ENCODE peak calls at places on chromosome 1, in five cellular contexts. One of them, this sample, is unnamed.
A peak's percentile ranks its signal among the peaks of the same experiment; 100 is the strongest.

GRCh38 chr1:111596499-111596898 is 23.1 kb upstream of the RAP1A start:
- DNase-seq in A549: no peak
- DNase-seq in NCI-H69: no peak
- DNase-seq in activated CD8-positive, alpha-beta memory T cell treated with anti-CD3 and anti-CD28 coated beads for 1 hour: peak; percentile 36
- DNase-seq in activated T-helper 1 cell treated with anti-CD3 and anti-CD28 coated beads, Interleukin-2, amount 50 U/mL, for 16 hours: peak; percentile 39
- DNase-seq in this sample: no peak

GRCh38 chr1:45722809-45723208 is 27.6 kb downstream of the IPP start:
- DNase-seq in activated CD8-positive, alpha-beta memory T cell treated with anti-CD3 and anti-CD28 coated beads for 1 hour: no peak
- DNase-seq in A549: no peak
- DNase-seq in activated T-helper 1 cell treated with anti-CD3 and anti-CD28 coated beads, Interleukin-2, amount 50 U/mL, for 16 hours: no peak
- DNase-seq in NCI-H69: no peak
- DNase-seq in this sample: no peak

GRCh38 chr1:224262373-224263054 is 67.5 kb downstream of the NVL start:
- DNase-seq in activated CD8-positive, alpha-beta memory T cell treated with anti-CD3 and anti-CD28 coated beads for 1 hour: no peak
- DNase-seq in NCI-H69: no peak
- DNase-seq in activated T-helper 1 cell treated with anti-CD3 and anti-CD28 coated beads, Interleukin-2, amount 50 U/mL, for 16 hours: no peak
- DNase-seq in A549: no peak
- DNase-seq in this sample: no peak

GRCh38 chr1:119279441-119280415 is 88.9 kb upstream of the HAO2 start:
- DNase-seq in activated T-helper 1 cell treated with anti-CD3 and anti-CD28 coated beads, Interleukin-2, amount 50 U/mL, for 16 hours: no peak
- DNase-seq in activated CD8-positive, alpha-beta memory T cell treated with anti-CD3 and anti-CD28 coated beads for 1 hour: no peak
- DNase-seq in NCI-H69: no peak
- DNase-seq in A549: peak; percentile 60
- DNase-seq in this sample: peak; percentile 95

GRCh38 chr1:3014443-3015268 is 6.6 kb upstream of the ACTRT2 start:
- DNase-seq in activated T-helper 1 cell treated with anti-CD3 and anti-CD28 coated beads, Interleukin-2, amount 50 U/mL, for 16 hours: no peak
- DNase-seq in A549: no peak
- DNase-seq in NCI-H69: no peak
- DNase-seq in activated CD8-positive, alpha-beta memory T cell treated with anti-CD3 and anti-CD28 coated beads for 1 hour: no peak
- DNase-seq in this sample: no peak

GRCh38 chr1:171017431-171017830 is 73.3 kb upstream of the FMO3 start:
- DNase-seq in activated T-helper 1 cell treated with anti-CD3 and anti-CD28 coated beads, Interleukin-2, amount 50 U/mL, for 16 hours: no peak
- DNase-seq in A549: no peak
- DNase-seq in activated CD8-positive, alpha-beta memory T cell treated with anti-CD3 and anti-CD28 coated beads for 1 hour: no peak
- DNase-seq in NCI-H69: peak; percentile 14
- DNase-seq in this sample: no peak

GRCh38 chr1:2358651-2359640 is 32.4 kb downstream of the MORN1 start:
- DNase-seq in A549: no peak
- DNase-seq in activated CD8-positive, alpha-beta memory T cell treated with anti-CD3 and anti-CD28 coated beads for 1 hour: no peak
- DNase-seq in NCI-H69: no peak
- DNase-seq in activated T-helper 1 cell treated with anti-CD3 and anti-CD28 coated beads, Interleukin-2, amount 50 U/mL, for 16 hours: no peak
- DNase-seq in this sample: no peak

GRCh38 chr1:151196292-151196800 is 2.0 kb upstream of the PIP5K1A start:
- DNase-seq in A549: peak; percentile 93
- DNase-seq in activated CD8-positive, alpha-beta memory T cell treated with anti-CD3 and anti-CD28 coated beads for 1 hour: no peak
- DNase-seq in NCI-H69: peak; percentile 91
- DNase-seq in activated T-helper 1 cell treated with anti-CD3 and anti-CD28 coated beads, Interleukin-2, amount 50 U/mL, for 16 hours: no peak
- DNase-seq in this sample: peak; percentile 88

GRCh38 chr1:161201828-161202712 is at the start of gene NDUFS2:
- DNase-seq in activated CD8-positive, alpha-beta memory T cell treated with anti-CD3 and anti-CD28 coated beads for 1 hour: peak; percentile 90
- DNase-seq in activated T-helper 1 cell treated with anti-CD3 and anti-CD28 coated beads, Interleukin-2, amount 50 U/mL, for 16 hours: peak; percentile 85
- DNase-seq in A549: peak; percentile 99
- DNase-seq in NCI-H69: peak; percentile 100
- DNase-seq in this sample: peak; percentile 99

GRCh38 chr1:34412597-34413392 is 236.1 kb downstream of the C1orf94 start:
- DNase-seq in activated T-helper 1 cell treated with anti-CD3 and anti-CD28 coated beads, Interleukin-2, amount 50 U/mL, for 16 hours: no peak
- DNase-seq in activated CD8-positive, alpha-beta memory T cell treated with anti-CD3 and anti-CD28 coated beads for 1 hour: no peak
- DNase-seq in A549: no peak
- DNase-seq in NCI-H69: no peak
- DNase-seq in this sample: no peak

GRCh38 chr1:164092603-164093353 is 466.2 kb upstream of the PBX1 start:
- DNase-seq in A549: no peak
- DNase-seq in activated T-helper 1 cell treated with anti-CD3 and anti-CD28 coated beads, Interleukin-2, amount 50 U/mL, for 16 hours: no peak
- DNase-seq in activated CD8-positive, alpha-beta memory T cell treated with anti-CD3 and anti-CD28 coated beads for 1 hour: no peak
- DNase-seq in NCI-H69: peak; percentile 48
- DNase-seq in this sample: peak; percentile 2

This sample was measured in epithelial cell of esophagus.